ENCODE peak calls at places on chromosomes 5 and 9, in five cellular contexts. U, R, G, T and M are unnamed samples.

GRCh38 chr9:124791106-124791505 is 14.2 kb downstream of the OLFML2A start:
- DNase-seq in U (no peak), R (no peak), G (no peak), T (no peak), M (no peak)

GRCh38 chr9:16986441-16987387 is 116.2 kb upstream of the BNC2 start:
- DNase-seq in U (no peak), R (no peak), G (no peak), T (no peak), M (no peak)

GRCh38 chr5:116539222-116539621 is 35.4 kb downstream of the SEMA6A start:
- DNase-seq in U (no peak), R (no peak), G (no peak), T (no peak), M (no peak)

GRCh38 chr9:111720170-111720569 is 58.8 kb downstream of the GNG10 start:
- DNase-seq in U (no peak), R (no peak), G (no peak), T (no peak), M (no peak)

GRCh38 chr9:22103650-22104575 is 94.8 kb upstream of the CDKN2B start:
- DNase-seq in U (peak), R (no peak), G (no peak), T (no peak), M (no peak)

GRCh38 chr9:18939943-18940342 is 93.1 kb downstream of the SAXO1 start:
- DNase-seq in U (no peak), R (no peak), G (no peak), T (no peak), M (no peak)

GRCh38 chr9:122374885-122375420 is 4.1 kb downstream of the PTGS1 start:
- DNase-seq in U (no peak), R (peak), G (no peak), T (no peak), M (no peak)

GRCh38 chr9:80615964-80616363 is 1044.2 kb downstream of the TLE4 start:
- DNase-seq in U (no peak), R (no peak), G (no peak), T (no peak), M (no peak)

GRCh38 chr9:138043411-138044345 is 166.1 kb downstream of the CACNA1B start:
- DNase-seq in U (no peak), R (no peak), G (no peak), T (no peak), M (no peak)

GRCh38 chr5:181192337-181193046 is 12.5 kb downstream of the TRIM7 start:
- DNase-seq in U (no peak), R (no peak), G (no peak), T (no peak), M (no peak)

GRCh38 chr5:36875051-36875788 is 1.3 kb upstream of the NIPBL start:
- DNase-seq in U (peak), R (peak), G (peak), T (peak), M (peak)

GRCh38 chr5:532521-533242 is 8.4 kb upstream of the SLC9A3 start:
- DNase-seq in U (no peak), R (no peak), G (no peak), T (no peak), M (no peak)